ENCODE peak calls at places on chromosomes 5 and 9, in four cellular contexts. One of them, this sample, is unnamed.

GRCh38 chr5:168656633-168657032 is 77.5 kb upstream of the PANK3 start:
- DNase-seq in stomach: no peak
- DNase-seq in fibroblast of the aortic adventitia: peak
- DNase-seq in fibroblast of mammary gland: peak
- DNase-seq in this sample: no peak

GRCh38 chr9:124122813-124123462 is 111.4 kb downstream of the LHX2 start:
- DNase-seq in fibroblast of mammary gland: peak
- DNase-seq in fibroblast of the aortic adventitia: peak
- DNase-seq in stomach: no peak
- DNase-seq in this sample: no peak

GRCh38 chr9:16039103-16039987 is 486.5 kb downstream of the CCDC171 start:
- DNase-seq in fibroblast of the aortic adventitia: peak
- DNase-seq in stomach: no peak
- DNase-seq in fibroblast of mammary gland: peak
- DNase-seq in this sample: no peak

GRCh38 chr5:5139358-5140050 is 626 bp upstream of the ADAMTS16 start:
- DNase-seq in fibroblast of the aortic adventitia: no peak
- DNase-seq in fibroblast of mammary gland: no peak
- DNase-seq in stomach: no peak
- DNase-seq in this sample: no peak

GRCh38 chr5:107456281-107456715 is 214.4 kb downstream of the EFNA5 start:
- DNase-seq in stomach: no peak
- DNase-seq in fibroblast of the aortic adventitia: no peak
- DNase-seq in fibroblast of mammary gland: no peak
- DNase-seq in this sample: no peak

GRCh38 chr5:172567294-172567693 is 73.8 kb upstream of the NEURL1B start:
- DNase-seq in fibroblast of mammary gland: no peak
- DNase-seq in stomach: no peak
- DNase-seq in fibroblast of the aortic adventitia: no peak
- DNase-seq in this sample: no peak

GRCh38 chr5:126122942-126123341 is 300.3 kb upstream of the GRAMD2B start:
- DNase-seq in stomach: no peak
- DNase-seq in fibroblast of mammary gland: no peak
- DNase-seq in fibroblast of the aortic adventitia: no peak
- DNase-seq in this sample: no peak

GRCh38 chr5:53884411-53884810 is 324.0 kb downstream of the NDUFS4 start:
- DNase-seq in stomach: no peak
- DNase-seq in fibroblast of the aortic adventitia: no peak
- DNase-seq in fibroblast of mammary gland: no peak
- DNase-seq in this sample: no peak

GRCh38 chr5:6761333-6761732 is 48.1 kb downstream of the TENT4A start:
- DNase-seq in fibroblast of mammary gland: no peak
- DNase-seq in stomach: no peak
- DNase-seq in fibroblast of the aortic adventitia: no peak
- DNase-seq in this sample: no peak

GRCh38 chr9:90022474-90022873 is 417.7 kb downstream of the GADD45G start:
- DNase-seq in fibroblast of the aortic adventitia: no peak
- DNase-seq in fibroblast of mammary gland: no peak
- DNase-seq in stomach: no peak
- DNase-seq in this sample: no peak

GRCh38 chr5:53378590-53379247 is 101.7 kb upstream of the FST start:
- DNase-seq in fibroblast of mammary gland: peak
- DNase-seq in stomach: no peak
- DNase-seq in fibroblast of the aortic adventitia: peak
- DNase-seq in this sample: no peak

GRCh38 chr5:113330533-113331200 is 104.1 kb downstream of the TSSK1B start:
- DNase-seq in stomach: no peak
- DNase-seq in fibroblast of mammary gland: peak
- DNase-seq in fibroblast of the aortic adventitia: peak
- DNase-seq in this sample: no peak

GRCh38 chr5:125485003-125485641 is 738.7 kb upstream of the ZNF608 start:
- DNase-seq in stomach: no peak
- DNase-seq in fibroblast of mammary gland: peak
- DNase-seq in fibroblast of the aortic adventitia: peak
- DNase-seq in this sample: peak

DNA sequence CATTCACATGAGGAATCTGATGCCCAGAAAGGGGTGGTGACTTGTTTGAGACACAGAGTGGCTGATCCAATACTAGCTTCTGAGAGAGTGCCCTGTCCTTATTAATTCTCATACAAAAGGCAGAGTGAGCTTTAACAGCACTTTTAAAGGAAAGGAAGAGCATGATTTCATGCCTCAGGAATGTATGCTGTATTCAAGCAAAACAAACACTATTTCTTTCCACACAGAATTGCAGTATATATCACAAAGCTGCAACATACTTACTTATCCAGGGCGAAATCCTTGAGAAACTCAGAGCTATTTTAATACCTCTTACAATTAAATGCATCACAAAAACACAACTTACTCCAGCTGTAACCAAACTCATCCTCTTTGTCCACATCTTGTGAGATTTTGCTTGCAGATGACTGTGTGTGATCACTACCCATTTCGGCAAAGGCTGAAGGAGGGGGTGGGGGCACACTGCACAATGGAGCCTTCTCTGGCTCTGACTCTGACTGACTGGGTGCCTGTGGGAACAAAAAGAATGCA is 139.8 kb downstream of the MPDZ start:
- DNase-seq in stomach: no peak
- DNase-seq in fibroblast of mammary gland: peak
- DNase-seq in fibroblast of the aortic adventitia: peak
- DNase-seq in this sample: no peak
- H3K4me3 ChIP-seq in stomach: no peak
- H3K4me3 ChIP-seq in fibroblast of mammary gland: peak
- H3K4me3 ChIP-seq in fibroblast of the aortic adventitia: peak
- H3K4me3 ChIP-seq in this sample: no peak

GRCh38 chr5:140573683-140574082 is 9.1 kb downstream of the SLC35A4 start:
- DNase-seq in fibroblast of mammary gland: no peak
- DNase-seq in fibroblast of the aortic adventitia: no peak
- DNase-seq in stomach: no peak
- DNase-seq in this sample: no peak

GRCh38 chr5:140571105-140571504 is 6.5 kb downstream of the SLC35A4 start:
- DNase-seq in stomach: no peak
- DNase-seq in fibroblast of the aortic adventitia: no peak
- DNase-seq in fibroblast of mammary gland: no peak
- DNase-seq in this sample: no peak

GRCh38 chr5:140574165-140574564 is 9.5 kb downstream of the SLC35A4 start:
- DNase-seq in fibroblast of mammary gland: no peak
- DNase-seq in stomach: no peak
- DNase-seq in fibroblast of the aortic adventitia: peak
- DNase-seq in this sample: no peak

GRCh38 chr5:140576776-140577201 is 12.2 kb downstream of the SLC35A4 start:
- DNase-seq in fibroblast of mammary gland: no peak
- DNase-seq in fibroblast of the aortic adventitia: peak
- DNase-seq in stomach: no peak
- DNase-seq in this sample: no peak

GRCh38 chr5:140575309-140575708 is 10.7 kb downstream of the SLC35A4 start:
- DNase-seq in fibroblast of the aortic adventitia: peak
- DNase-seq in stomach: peak
- DNase-seq in fibroblast of mammary gland: peak
- DNase-seq in this sample: peak
- TF ChIP-seq CTCF in fibroblast of the aortic adventitia: peak
- TF ChIP-seq CTCF in stomach: no peak
- TF ChIP-seq CTCF in fibroblast of mammary gland: peak
- TF ChIP-seq CTCF in this sample: peak

GRCh38 chr5:129460121-129460950 is at the start of gene ADAMTS19:
- DNase-seq in fibroblast of the aortic adventitia: peak
- DNase-seq in fibroblast of mammary gland: peak
- DNase-seq in stomach: no peak
- DNase-seq in this sample: no peak
- H3K4me3 ChIP-seq in fibroblast of the aortic adventitia: peak
- H3K4me3 ChIP-seq in fibroblast of mammary gland: peak
- H3K4me3 ChIP-seq in stomach: peak
- H3K4me3 ChIP-seq in this sample: no peak

DNA sequence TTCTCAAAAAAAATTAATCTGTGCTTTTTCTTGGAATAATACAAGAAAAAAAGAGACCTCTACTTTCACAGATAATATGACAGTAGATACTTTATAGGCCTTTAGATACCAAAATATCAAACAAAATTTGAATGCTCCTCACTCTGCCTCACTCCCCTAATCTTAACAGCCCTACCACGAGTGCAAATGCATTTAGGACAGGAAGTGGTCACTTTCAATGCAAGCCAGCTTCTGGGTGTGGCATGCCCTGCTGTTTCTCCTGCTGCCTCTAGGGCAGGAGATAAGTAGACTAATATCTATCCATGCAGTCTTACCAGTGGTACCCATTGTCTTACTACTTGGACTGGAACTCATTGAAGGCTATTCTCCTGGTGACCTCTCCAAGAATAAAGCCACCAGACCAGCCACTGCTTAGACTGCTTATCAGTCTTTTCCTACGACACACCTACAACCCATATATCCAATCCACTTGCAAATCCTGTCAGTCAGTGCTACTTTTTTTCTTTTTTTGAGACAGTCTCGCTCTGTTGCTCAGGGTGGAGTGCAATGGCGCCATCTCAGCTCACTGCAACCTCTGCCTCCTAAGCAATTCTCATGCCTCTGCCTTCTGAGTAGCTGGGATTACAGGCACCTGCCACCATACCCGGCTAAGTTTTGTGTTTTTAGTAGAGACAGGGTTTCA is 23.0 kb downstream of the FRRS1L start:
- DNase-seq in stomach: no peak
- DNase-seq in fibroblast of mammary gland: peak
- DNase-seq in fibroblast of the aortic adventitia: peak
- DNase-seq in this sample: no peak
- TF ChIP-seq CTCF in stomach: no peak
- TF ChIP-seq CTCF in fibroblast of mammary gland: peak
- TF ChIP-seq CTCF in fibroblast of the aortic adventitia: peak
- TF ChIP-seq CTCF in this sample: no peak

GRCh38 chr9:92292338-92293074 is 991 bp downstream of the IARS1 start:
- DNase-seq in fibroblast of mammary gland: peak
- DNase-seq in stomach: no peak
- DNase-seq in fibroblast of the aortic adventitia: peak
- DNase-seq in this sample: no peak

GRCh38 chr9:92293452-92294296 is at the start of gene IARS1:
- DNase-seq in fibroblast of the aortic adventitia: peak
- DNase-seq in fibroblast of mammary gland: peak
- DNase-seq in stomach: peak
- DNase-seq in this sample: peak

GRCh38 chr9:92294297-92294676 is 790 bp upstream of the IARS1 start:
- DNase-seq in stomach: no peak
- DNase-seq in fibroblast of the aortic adventitia: peak
- DNase-seq in fibroblast of mammary gland: peak
- DNase-seq in this sample: no peak

GRCh38 chr9:92291577-92291976 is 1.9 kb downstream of the IARS1 start:
- DNase-seq in fibroblast of the aortic adventitia: no peak
- DNase-seq in stomach: no peak
- DNase-seq in fibroblast of mammary gland: no peak
- DNase-seq in this sample: no peak

GRCh38 chr9:92293075-92293354 is 482 bp downstream of the IARS1 start:
- DNase-seq in fibroblast of mammary gland: no peak
- DNase-seq in stomach: no peak
- DNase-seq in fibroblast of the aortic adventitia: no peak
- DNase-seq in this sample: no peak
- H3K4me3 ChIP-seq in fibroblast of mammary gland: peak
- H3K4me3 ChIP-seq in stomach: peak
- H3K4me3 ChIP-seq in fibroblast of the aortic adventitia: peak
- H3K4me3 ChIP-seq in this sample: peak

DNA sequence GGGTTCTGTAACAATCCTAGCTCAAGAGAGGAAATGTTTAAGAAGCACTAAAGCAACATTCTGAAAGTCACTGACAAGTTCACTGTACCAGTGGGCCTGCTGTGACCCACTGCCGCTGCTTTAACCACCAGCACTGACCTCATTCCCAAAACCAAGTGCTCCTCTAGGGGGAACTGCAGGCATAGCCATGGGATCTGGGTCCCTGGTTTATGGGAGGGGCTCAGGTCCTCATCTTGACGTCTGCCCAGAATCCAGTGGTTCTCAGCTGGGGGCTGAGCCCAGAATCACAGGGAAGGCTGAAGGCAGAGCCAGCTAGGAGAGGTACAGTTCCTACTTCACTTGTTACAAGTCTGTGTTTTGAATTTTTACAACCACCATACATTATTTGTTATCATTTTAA is 36.1 kb upstream of the SLC2A8 start:
- DNase-seq in stomach: peak
- DNase-seq in fibroblast of the aortic adventitia: peak
- DNase-seq in fibroblast of mammary gland: peak
- DNase-seq in this sample: no peak
- TF ChIP-seq CTCF in stomach: no peak
- TF ChIP-seq CTCF in fibroblast of the aortic adventitia: peak
- TF ChIP-seq CTCF in fibroblast of mammary gland: peak
- TF ChIP-seq CTCF in this sample: no peak

DNA sequence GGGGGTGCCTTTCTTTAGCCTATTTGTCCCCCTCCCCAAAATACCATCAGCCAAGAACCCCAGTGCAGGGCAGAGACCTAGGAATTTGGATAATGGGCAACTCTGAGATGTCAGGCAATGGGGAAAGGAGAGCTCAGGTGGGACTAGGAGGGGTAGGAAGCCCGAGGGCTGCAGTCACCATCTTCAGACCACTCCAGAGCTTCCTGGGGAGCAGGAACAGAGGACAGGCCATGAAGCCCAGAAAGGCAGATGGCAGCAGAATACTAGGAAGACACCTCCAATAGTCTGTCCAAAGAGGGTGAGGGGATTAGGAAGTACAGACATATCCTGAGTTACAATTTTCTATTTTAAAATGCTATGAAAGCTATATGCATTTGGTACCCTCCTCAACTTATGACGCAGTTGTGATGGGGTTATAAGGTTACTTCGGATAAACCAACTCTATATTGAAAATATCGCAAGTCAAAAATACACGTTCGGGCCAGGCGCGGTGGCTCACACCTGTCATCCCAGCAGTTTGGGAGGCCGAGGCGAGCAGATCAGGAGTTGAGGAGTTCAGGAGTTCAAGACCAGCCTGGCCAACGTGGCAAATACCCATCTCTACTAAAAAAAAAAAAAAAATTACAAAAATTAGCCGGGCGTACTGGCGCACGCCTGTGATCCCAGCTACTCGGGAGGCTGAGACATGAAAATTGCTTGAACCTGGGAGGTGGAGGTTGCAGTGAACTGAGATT is 34.6 kb upstream of the IL17B start:
- DNase-seq in fibroblast of the aortic adventitia: no peak
- DNase-seq in fibroblast of mammary gland: no peak
- DNase-seq in stomach: no peak
- DNase-seq in this sample: no peak
- H3K4me3 ChIP-seq in fibroblast of the aortic adventitia: no peak
- H3K4me3 ChIP-seq in fibroblast of mammary gland: no peak
- H3K4me3 ChIP-seq in stomach: peak
- H3K4me3 ChIP-seq in this sample: no peak

GRCh38 chr5:80407735-80408474 is at the start of gene ZFYVE16:
- DNase-seq in stomach: peak
- DNase-seq in fibroblast of mammary gland: peak
- DNase-seq in fibroblast of the aortic adventitia: peak
- DNase-seq in this sample: peak

GRCh38 chr5:80408976-80409926 is 1.4 kb downstream of the ZFYVE16 start:
- DNase-seq in stomach: no peak
- DNase-seq in fibroblast of the aortic adventitia: peak
- DNase-seq in fibroblast of mammary gland: peak
- DNase-seq in this sample: no peak

GRCh38 chr5:80411589-80412219 is 3.8 kb downstream of the ZFYVE16 start:
- DNase-seq in stomach: no peak
- DNase-seq in fibroblast of the aortic adventitia: peak
- DNase-seq in fibroblast of mammary gland: peak
- DNase-seq in this sample: no peak

GRCh38 chr5:80406980-80407734 is 707 bp upstream of the ZFYVE16 start:
- DNase-seq in fibroblast of the aortic adventitia: no peak
- DNase-seq in stomach: no peak
- DNase-seq in fibroblast of mammary gland: peak
- DNase-seq in this sample: no peak

GRCh38 chr5:80408475-80408875 is 611 bp downstream of the ZFYVE16 start:
- DNase-seq in fibroblast of the aortic adventitia: peak
- DNase-seq in fibroblast of mammary gland: peak
- DNase-seq in stomach: peak
- DNase-seq in this sample: no peak
- TF ChIP-seq CTCF in fibroblast of the aortic adventitia: peak
- TF ChIP-seq CTCF in fibroblast of mammary gland: no peak
- TF ChIP-seq CTCF in stomach: no peak
- TF ChIP-seq CTCF in this sample: no peak

GRCh38 chr5:39761199-39761580 is 336.4 kb upstream of the DAB2 start:
- DNase-seq in fibroblast of the aortic adventitia: no peak
- DNase-seq in fibroblast of mammary gland: no peak
- DNase-seq in stomach: no peak
- DNase-seq in this sample: no peak
- H3K4me3 ChIP-seq in fibroblast of the aortic adventitia: no peak
- H3K4me3 ChIP-seq in fibroblast of mammary gland: no peak
- H3K4me3 ChIP-seq in stomach: no peak
- H3K4me3 ChIP-seq in this sample: no peak